ENCODE peak calls at places on chromosome 19, in ten cellular contexts. N is IMR-90, O is GM12891, P is A549, H is HCT116, F is body of pancreas, G is gastrocnemius medialis, E is GM12892, Q is stomach, S is lower leg skin. W is an unnamed sample.

GRCh38 chr19:33715462-33715861 is 81.2 kb upstream of the KCTD15 start:
- DNase-seq in N (no peak), O (no peak), P (no peak), H (no peak), F (no peak), G (no peak), E (no peak), Q (no peak), S (no peak), W (no peak)

GRCh38 chr19:11142528-11143171 is 12.9 kb downstream of the SPC24 start:
- DNase-seq in N (peak; percentile 95), O (no peak), P (peak; percentile 91), H (peak; percentile 79), F (peak; percentile 80), G (peak; percentile 85), E (no peak), Q (peak; percentile 95), S (peak; percentile 74), W (no peak)

GRCh38 chr19:17086129-17086528 is 10.6 kb downstream of the MYO9B start:
- DNase-seq in N (no peak), O (no peak), P (no peak), H (no peak), F (no peak), G (no peak), E (no peak), Q (no peak), S (no peak), W (no peak)

GRCh38 chr19:33350538-33351309 is 22.8 kb upstream of the CEBPG start:
- DNase-seq in N (peak; percentile 56), O (no peak), P (peak; percentile 40), H (no peak), F (no peak), G (peak; percentile 64), E (no peak), Q (no peak), S (peak; percentile 85), W (no peak)

GRCh38 chr19:46515879-46516350 is 20.2 kb upstream of the PNMA8B start:
- DNase-seq in N (peak; percentile 33), O (no peak), P (peak; percentile 71), H (no peak), F (no peak), G (no peak), E (no peak), Q (no peak), S (no peak), W (no peak)

GRCh38 chr19:8089664-8090601 is 37.4 kb downstream of the CCL25 start:
- DNase-seq in N (no peak), O (no peak), P (no peak), H (no peak), F (no peak), G (no peak), E (no peak), Q (no peak), S (no peak), W (no peak)

GRCh38 chr19:57103573-57104277 is 16.1 kb upstream of the USP29 start:
- DNase-seq in N (peak; percentile 47), O (peak; percentile 49), P (peak; percentile 59), H (peak; percentile 16), F (peak; percentile 43), G (peak; percentile 16), E (no peak), Q (peak; percentile 41), S (peak; percentile 49), W (no peak)

GRCh38 chr19:42424712-42425131 is 2.5 kb downstream of the LIPE start:
- DNase-seq in N (no peak), O (no peak), P (no peak), H (no peak), F (no peak), G (no peak), E (no peak), Q (no peak), S (no peak), W (no peak)

GRCh38 chr19:47450478-47450877 is 21.2 kb downstream of the SLC8A2 start:
- DNase-seq in N (no peak), O (no peak), P (no peak), H (no peak), F (no peak), G (no peak), E (no peak), Q (no peak), S (no peak), W (no peak)

DNA sequence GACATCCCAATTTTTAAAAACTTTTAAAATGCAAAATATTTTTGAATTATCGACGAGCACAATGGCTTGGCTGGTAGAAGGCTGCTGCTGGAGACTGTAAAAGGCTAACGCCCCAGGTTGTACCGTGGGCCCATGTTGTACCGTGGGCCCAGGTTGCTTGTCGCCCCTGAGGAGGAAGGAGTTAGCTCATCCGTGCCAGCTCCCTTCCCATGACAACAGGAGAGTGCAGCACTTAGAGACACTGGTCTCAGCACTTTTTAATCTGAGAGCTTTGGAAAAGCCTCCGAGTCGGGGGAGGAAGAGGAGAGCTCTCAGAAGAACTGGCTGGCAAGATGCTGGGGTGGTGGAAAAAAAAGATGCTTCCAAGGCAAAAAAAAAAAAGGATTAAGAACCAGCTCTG is 50.3 kb upstream of the CACNA1A start:
- DNase-seq in N (no peak), O (no peak), P (no peak), H (no peak), F (no peak), G (no peak), E (no peak), Q (no peak), S (no peak), W (no peak)
- TF ChIP-seq POLR2A in N (no peak), O (no peak), P (no peak), H (no peak), F (no peak), G (no peak), E (no peak), Q (no peak), S (no peak), W (no peak)

GRCh38 chr19:41409288-41409687 is 11.7 kb downstream of the BCKDHA start:
- DNase-seq in N (peak; percentile 40), O (no peak), P (peak; percentile 60), H (peak; percentile 28), F (peak; percentile 78), G (peak; percentile 68), E (no peak), Q (peak; percentile 76), S (no peak), W (no peak)
- TF ChIP-seq POLR2A in N (no peak), O (no peak), P (no peak), H (no peak), F (no peak), G (no peak), E (no peak), Q (no peak), S (no peak), W (no peak)

DNA sequence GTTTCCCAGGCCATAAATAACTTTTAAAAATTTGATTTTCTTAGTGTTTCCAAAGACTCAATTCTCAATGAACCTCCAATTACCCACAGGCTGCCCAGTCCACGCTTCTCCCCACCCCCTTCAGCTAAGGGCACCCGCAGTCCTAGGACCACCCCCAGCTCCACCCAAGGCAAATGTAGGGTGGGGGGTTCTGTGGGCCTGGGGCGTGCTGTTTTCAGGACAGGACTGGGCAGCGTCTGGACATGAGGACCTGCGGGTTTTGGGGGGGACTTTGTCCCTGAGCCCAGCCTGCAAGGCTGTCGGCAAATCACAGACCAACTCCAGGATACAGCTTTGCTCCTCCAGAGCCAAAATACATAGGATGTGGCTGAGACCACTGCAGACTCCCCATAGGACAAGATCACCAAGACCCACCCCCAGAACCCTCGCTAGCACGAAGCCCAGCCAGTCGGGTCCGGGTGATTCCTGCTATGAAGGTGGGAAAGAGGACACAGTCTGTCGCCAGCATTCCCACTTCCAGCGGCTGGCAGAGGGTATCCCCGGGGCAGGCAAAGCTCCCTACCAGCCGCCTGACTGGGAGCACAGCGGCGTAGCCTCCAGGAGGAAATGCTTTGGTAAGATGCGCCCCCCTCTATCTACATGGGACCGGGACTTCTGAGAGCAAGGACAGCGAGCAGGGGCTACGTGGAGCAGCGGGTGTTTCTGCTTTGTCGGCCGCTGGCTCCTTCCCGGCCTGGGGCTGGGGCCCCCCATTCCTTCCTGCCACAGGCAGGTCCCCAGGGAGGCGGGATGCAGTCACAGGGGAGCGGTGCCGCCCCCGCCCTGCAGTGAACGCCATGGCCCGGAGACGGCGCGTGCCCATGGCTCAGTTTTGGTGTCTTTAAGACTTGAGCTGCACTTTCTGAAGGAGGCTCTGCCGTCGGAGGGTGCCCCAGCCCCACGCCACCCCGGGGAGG is 1.6 kb upstream of the TIMM13 start:
- DNase-seq in N (no peak), O (no peak), P (no peak), H (no peak), F (no peak), G (no peak), E (no peak), Q (no peak), S (no peak), W (no peak)
- TF ChIP-seq POLR2A in N (no peak), O (no peak), P (no peak), H (no peak), F (no peak), G (no peak), E (no peak), Q (no peak), S (no peak), W (no peak)

GRCh38 chr19:39446365-39447084 is 1.1 kb downstream of the SUPT5H start:
- DNase-seq in N (no peak), O (no peak), P (no peak), H (no peak), F (no peak), G (no peak), E (no peak), Q (no peak), S (no peak), W (no peak)

GRCh38 chr19:39449116-39449797 is 3.9 kb downstream of the SUPT5H start:
- DNase-seq in N (no peak), O (no peak), P (no peak), H (no peak), F (no peak), G (no peak), E (no peak), Q (no peak), S (no peak), W (no peak)

GRCh38 chr19:39448271-39448670 is 2.9 kb downstream of the SUPT5H start:
- DNase-seq in N (peak; percentile 51), O (no peak), P (no peak), H (no peak), F (no peak), G (no peak), E (peak; percentile 48), Q (no peak), S (no peak), W (no peak)

GRCh38 chr19:39444598-39445257 is 654 bp upstream of the SUPT5H start:
- DNase-seq in N (no peak), O (no peak), P (no peak), H (no peak), F (no peak), G (no peak), E (no peak), Q (no peak), S (no peak), W (no peak)

DNA sequence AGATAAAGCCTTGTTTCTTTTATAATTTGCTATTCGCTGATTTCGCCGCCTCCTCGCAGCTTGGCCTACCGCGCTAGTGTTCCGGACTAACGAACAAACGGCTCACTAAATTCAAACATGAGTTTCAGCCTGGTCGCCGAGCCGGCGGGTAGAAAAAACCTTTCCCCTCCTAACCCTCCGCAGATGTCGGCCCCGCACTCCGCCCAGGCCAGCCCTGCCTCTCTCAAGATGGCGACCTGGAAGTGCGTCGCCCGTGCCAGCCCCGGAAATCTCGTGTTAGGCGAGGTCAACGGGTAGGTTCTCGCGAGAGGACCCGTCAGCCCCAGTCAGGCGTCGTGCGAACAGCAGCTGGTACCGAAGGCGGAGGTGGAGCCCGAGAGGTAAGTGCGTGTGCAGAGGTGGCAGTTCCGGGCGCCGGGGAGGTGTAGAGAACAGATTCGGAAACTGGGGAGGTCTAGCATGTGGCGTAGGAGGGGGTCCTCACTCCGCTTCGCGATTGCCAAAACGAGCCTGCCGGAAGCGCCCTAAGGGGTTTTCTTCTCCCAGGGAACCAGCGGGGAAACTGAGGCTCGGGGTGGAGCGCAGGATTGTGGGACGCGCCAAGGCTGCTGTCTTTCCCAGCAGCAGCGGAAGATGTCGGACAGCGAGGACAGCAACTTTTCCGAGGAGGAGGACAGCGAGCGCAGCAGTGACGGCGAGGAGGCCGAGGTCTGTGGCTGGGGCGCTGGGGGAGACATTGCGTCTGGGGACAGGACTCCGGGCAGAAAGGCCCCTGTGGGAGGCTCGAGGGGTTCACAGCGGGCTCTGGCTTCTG is at the start of gene SUPT5H:
- DNase-seq in N (peak; percentile 97), O (peak; percentile 95), P (peak; percentile 100), H (peak; percentile 96), F (peak; percentile 98), G (peak; percentile 97), E (peak; percentile 97), Q (peak; percentile 98), S (peak; percentile 96), W (peak; percentile 97)
- TF ChIP-seq POLR2A in N (peak; percentile 94), O (peak; percentile 94), P (peak; percentile 94), H (peak; percentile 88), F (peak; percentile 81), G (peak; percentile 89), E (peak; percentile 91), Q (peak; percentile 96), S (peak; percentile 61), W (no peak)

W was measured in vagina.